ENCODE peak calls at places on chromosomes 11 and 22, in six cellular contexts. One of them, this sample, is unnamed.

GRCh38 chr11:6531267-6531752 is 34.2 kb downstream of the DNHD1 start:
- DNase-seq in HepG2: peak
- DNase-seq in K562: peak
- DNase-seq in GM12878: peak
- DNase-seq in H1: no peak
- DNase-seq in HCT116: peak
- DNase-seq in this sample: peak

GRCh38 chr22:50260801-50261614 is 475 bp downstream of the MAPK12 start:
- DNase-seq in HepG2: no peak
- DNase-seq in K562: peak
- DNase-seq in GM12878: no peak
- DNase-seq in H1: peak
- DNase-seq in HCT116: no peak
- DNase-seq in this sample: no peak

GRCh38 chr11:108559904-108560303 is 33.7 kb downstream of the EXPH5 start:
- DNase-seq in HepG2: no peak
- DNase-seq in K562: no peak
- DNase-seq in GM12878: no peak
- DNase-seq in H1: no peak
- DNase-seq in HCT116: no peak
- DNase-seq in this sample: no peak

GRCh38 chr22:19775496-19776325 is 15.1 kb downstream of the TBX1 start:
- DNase-seq in HepG2: no peak
- DNase-seq in K562: no peak
- DNase-seq in GM12878: no peak
- DNase-seq in H1: no peak
- DNase-seq in HCT116: no peak
- DNase-seq in this sample: no peak

GRCh38 chr11:34335331-34335730 is 22.5 kb downstream of the ABTB2 start:
- DNase-seq in HepG2: no peak
- DNase-seq in K562: no peak
- DNase-seq in GM12878: no peak
- DNase-seq in H1: no peak
- DNase-seq in HCT116: no peak
- DNase-seq in this sample: no peak

GRCh38 chr11:71451596-71452353 is 1.2 kb upstream of the NADSYN1 start:
- DNase-seq in HepG2: peak
- DNase-seq in K562: peak
- DNase-seq in GM12878: no peak
- DNase-seq in H1: no peak
- DNase-seq in HCT116: no peak
- DNase-seq in this sample: no peak

GRCh38 chr11:119673389-119674336 is 55.3 kb downstream of the NECTIN1 start:
- DNase-seq in HepG2: no peak
- DNase-seq in K562: peak
- DNase-seq in GM12878: peak
- DNase-seq in H1: no peak
- DNase-seq in HCT116: no peak
- DNase-seq in this sample: no peak

GRCh38 chr11:106304274-106304673 is 226.8 kb downstream of the AASDHPPT start:
- DNase-seq in HepG2: no peak
- DNase-seq in K562: no peak
- DNase-seq in GM12878: no peak
- DNase-seq in H1: no peak
- DNase-seq in HCT116: no peak
- DNase-seq in this sample: no peak

GRCh38 chr22:41576877-41577276 is 12.8 kb downstream of the PMM1 start:
- DNase-seq in HepG2: peak
- DNase-seq in K562: peak
- DNase-seq in GM12878: no peak
- DNase-seq in H1: peak
- DNase-seq in HCT116: peak
- DNase-seq in this sample: peak

GRCh38 chr11:29251738-29252137 is 765.1 kb downstream of the KCNA4 start:
- DNase-seq in HepG2: no peak
- DNase-seq in K562: no peak
- DNase-seq in GM12878: peak
- DNase-seq in H1: no peak
- DNase-seq in HCT116: no peak
- DNase-seq in this sample: no peak

GRCh38 chr11:65860278-65861164 is at the start of gene MUS81:
- DNase-seq in HepG2: peak
- DNase-seq in K562: peak
- DNase-seq in GM12878: peak
- DNase-seq in H1: peak
- DNase-seq in HCT116: peak
- DNase-seq in this sample: peak
- TF ChIP-seq YY1 in HepG2: peak
- TF ChIP-seq YY1 in K562: peak
- TF ChIP-seq YY1 in GM12878: peak
- TF ChIP-seq YY1 in H1: peak
- TF ChIP-seq YY1 in HCT116: peak
- TF ChIP-seq YY1 in this sample: no peak

DNA sequence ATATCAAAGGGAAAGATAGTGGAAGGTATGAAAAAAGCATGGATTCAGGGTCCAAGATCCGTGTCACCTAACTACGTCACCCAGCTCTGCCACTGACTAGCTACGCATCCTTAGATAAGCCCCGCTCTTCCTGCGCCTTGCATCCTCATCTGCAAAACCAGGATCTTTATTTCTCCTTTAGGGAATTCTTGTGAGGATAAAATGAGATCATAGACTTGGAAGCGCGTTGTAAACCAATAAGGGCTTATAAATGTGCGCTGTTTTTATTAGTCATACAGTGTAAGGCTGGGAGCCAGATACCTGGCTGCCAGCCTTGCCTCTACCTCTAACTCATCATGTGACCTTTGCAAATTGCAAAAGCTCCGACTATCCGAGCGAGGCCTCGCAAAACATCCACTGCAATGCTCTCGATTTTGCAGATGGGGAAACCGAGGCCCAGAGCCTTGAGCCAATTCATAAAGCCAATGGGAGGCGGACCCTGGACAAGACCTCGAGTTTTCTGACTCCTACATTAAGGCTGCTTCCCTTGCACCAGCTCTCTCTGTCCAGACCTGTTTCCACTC is 753 bp downstream of the PRPF19 start:
- DNase-seq in HepG2: peak
- DNase-seq in K562: peak
- DNase-seq in GM12878: no peak
- DNase-seq in H1: no peak
- DNase-seq in HCT116: no peak
- DNase-seq in this sample: no peak
- TF ChIP-seq ZNF274 in HepG2: no peak
- TF ChIP-seq ZNF274 in K562: no peak
- TF ChIP-seq ZNF274 in GM12878: no peak
- TF ChIP-seq ZNF274 in H1: no peak
- TF ChIP-seq ZNF274 in HCT116: no peak
- TF ChIP-seq ZNF274 in this sample: no peak

DNA sequence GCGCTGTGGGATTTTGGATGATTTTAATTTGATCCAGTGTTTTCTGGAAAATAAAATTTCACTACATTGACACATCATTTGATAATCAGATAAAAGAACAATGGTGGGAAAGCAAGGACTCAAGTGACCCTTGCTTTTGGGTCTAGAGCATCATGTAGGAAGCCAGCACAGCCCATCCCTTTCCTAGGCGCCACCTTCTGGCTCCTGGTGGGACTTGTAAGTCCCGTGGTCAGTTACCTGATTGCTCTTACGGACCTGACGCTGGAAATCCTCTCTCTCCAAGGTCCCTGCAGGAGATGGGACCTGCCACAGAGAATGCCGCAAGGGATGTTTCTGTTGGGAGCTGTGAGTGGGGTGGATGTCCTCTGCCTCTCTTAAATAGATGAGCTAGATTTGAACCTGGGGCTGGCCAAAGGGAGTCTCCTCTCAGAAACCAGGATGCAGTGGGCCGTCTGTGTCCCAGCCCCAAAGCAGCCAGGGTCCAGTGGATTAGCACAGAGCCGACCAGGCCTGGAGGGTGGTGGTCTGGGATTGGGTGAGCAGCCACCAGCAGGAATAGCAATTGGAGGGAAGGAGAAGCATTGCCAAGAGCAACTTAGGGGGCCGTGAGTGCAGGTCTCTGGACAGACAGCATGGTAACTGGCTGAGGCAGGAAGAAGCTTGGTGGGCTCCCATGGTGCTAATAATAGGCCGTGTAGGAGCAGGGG is 21.7 kb downstream of the TIMP3 start:
- DNase-seq in HepG2: peak
- DNase-seq in K562: peak
- DNase-seq in GM12878: no peak
- DNase-seq in H1: peak
- DNase-seq in HCT116: peak
- DNase-seq in this sample: no peak
- TF ChIP-seq YY1 in HepG2: no peak
- TF ChIP-seq YY1 in K562: no peak
- TF ChIP-seq YY1 in GM12878: no peak
- TF ChIP-seq YY1 in H1: no peak
- TF ChIP-seq YY1 in HCT116: no peak
- TF ChIP-seq YY1 in this sample: no peak

DNA sequence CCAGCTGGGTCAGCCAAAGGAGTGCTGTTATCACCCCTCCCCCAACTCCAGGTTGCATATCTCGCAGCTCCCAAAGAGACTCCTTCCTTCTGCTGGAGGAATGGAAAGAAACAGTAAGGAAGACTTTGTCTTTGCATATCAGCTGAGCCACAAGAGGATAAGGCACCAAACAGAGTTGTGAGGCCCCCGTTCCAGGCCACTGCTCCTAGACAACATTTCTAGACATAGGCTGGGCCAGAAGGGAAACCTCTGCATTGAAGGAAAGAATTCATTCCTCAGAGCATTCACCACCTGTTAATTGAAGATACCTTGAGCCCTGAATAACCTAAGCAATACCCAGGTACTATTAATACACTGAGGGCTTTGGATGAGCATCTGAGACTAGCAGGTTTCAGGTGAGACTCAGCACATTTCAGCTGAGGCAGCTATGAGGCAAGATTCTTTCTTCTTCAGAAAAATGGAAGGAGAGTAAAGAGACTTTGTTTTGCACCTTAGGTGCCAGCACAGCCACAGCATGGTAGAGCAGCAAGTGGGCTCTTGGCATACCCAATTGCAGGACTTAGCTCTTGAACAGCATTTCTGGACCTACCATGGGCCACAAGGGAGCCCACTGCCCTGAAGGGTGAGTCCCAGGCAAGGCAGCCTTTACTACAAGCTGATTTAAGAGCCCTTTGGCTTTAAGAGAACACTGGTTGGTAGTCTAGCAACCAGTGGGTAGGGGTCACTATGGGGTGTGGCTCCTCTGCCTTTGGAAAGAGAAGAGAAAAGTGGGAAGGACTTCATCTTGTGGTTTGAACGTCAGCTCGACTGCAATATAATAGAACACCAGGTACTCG is 73.0 kb downstream of the GLYATL1 start:
- DNase-seq in HepG2: no peak
- DNase-seq in K562: no peak
- DNase-seq in GM12878: no peak
- DNase-seq in H1: no peak
- DNase-seq in HCT116: no peak
- DNase-seq in this sample: no peak
- TF ChIP-seq ZNF274 in HepG2: no peak
- TF ChIP-seq ZNF274 in K562: no peak
- TF ChIP-seq ZNF274 in GM12878: no peak
- TF ChIP-seq ZNF274 in H1: no peak
- TF ChIP-seq ZNF274 in HCT116: no peak
- TF ChIP-seq ZNF274 in this sample: no peak

GRCh38 chr11:240315-240714 is 3.5 kb downstream of the PSMD13 start:
- DNase-seq in HepG2: no peak
- DNase-seq in K562: no peak
- DNase-seq in GM12878: no peak
- DNase-seq in H1: no peak
- DNase-seq in HCT116: no peak
- DNase-seq in this sample: no peak

GRCh38 chr11:232783-233565 is 3.2 kb downstream of the SIRT3 start:
- DNase-seq in HepG2: no peak
- DNase-seq in K562: no peak
- DNase-seq in GM12878: no peak
- DNase-seq in H1: no peak
- DNase-seq in HCT116: no peak
- DNase-seq in this sample: no peak

GRCh38 chr11:235998-236773 is at the start of gene SIRT3:
- DNase-seq in HepG2: peak
- DNase-seq in K562: peak
- DNase-seq in GM12878: peak
- DNase-seq in H1: peak
- DNase-seq in HCT116: peak
- DNase-seq in this sample: peak

GRCh38 chr11:236774-237767 is at the start of gene PSMD13:
- DNase-seq in HepG2: peak
- DNase-seq in K562: peak
- DNase-seq in GM12878: no peak
- DNase-seq in H1: peak
- DNase-seq in HCT116: peak
- DNase-seq in this sample: peak

GRCh38 chr11:235180-235997 is 753 bp downstream of the SIRT3 start:
- DNase-seq in HepG2: no peak
- DNase-seq in K562: no peak
- DNase-seq in GM12878: no peak
- DNase-seq in H1: no peak
- DNase-seq in HCT116: no peak
- DNase-seq in this sample: no peak
- TF ChIP-seq YY1 in HepG2: no peak
- TF ChIP-seq YY1 in K562: no peak
- TF ChIP-seq YY1 in GM12878: no peak
- TF ChIP-seq YY1 in H1: no peak
- TF ChIP-seq YY1 in HCT116: no peak
- TF ChIP-seq YY1 in this sample: no peak

This sample was measured in NT2/D1.